ENCODE peak calls at places on chromosomes 1 and 21, in seven cellular contexts. D, L, A, I, O, R and T are unnamed samples.

GRCh38 chr1:108646661-108647269 is 14.1 kb downstream of the HENMT1 start:
- DNase-seq in D (peak), O (peak), A (no peak), R (no peak), L (peak), I (peak), T (peak)

GRCh38 chr1:1123581-1124507 is 8.0 kb upstream of the C1orf159 start:
- DNase-seq in L (no peak), O (no peak), R (no peak), A (no peak), I (no peak), D (no peak), T (no peak)

GRCh38 chr1:20533635-20534034 is 18.7 kb upstream of the FAM43B start:
- DNase-seq in D (no peak), O (no peak), R (no peak), I (no peak), L (no peak), A (no peak), T (no peak)

GRCh38 chr21:40788635-40789034 is 58.3 kb downstream of the DSCAM start:
- DNase-seq in O (no peak), R (no peak), L (no peak), I (no peak), A (no peak), D (no peak), T (no peak)

GRCh38 chr21:42063578-42064521 is 7.3 kb upstream of the UMODL1 start:
- DNase-seq in R (no peak), I (no peak), D (no peak), A (no peak), O (peak), L (no peak), T (no peak)

GRCh38 chr1:91650764-91651163 is 150.1 kb downstream of the CDC7 start:
- DNase-seq in I (no peak), L (no peak), O (no peak), R (no peak), A (peak), D (peak), T (peak)

GRCh38 chr1:167249702-167250101 is 29.0 kb downstream of the POU2F1 start:
- DNase-seq in O (no peak), D (no peak), R (no peak), L (no peak), A (no peak), I (no peak), T (no peak)

GRCh38 chr1:153192697-153193096 is 10.5 kb upstream of the LELP1 start:
- DNase-seq in R (no peak), A (no peak), D (no peak), I (no peak), L (no peak), O (no peak), T (no peak)

GRCh38 chr1:37452416-37452815 is 22.0 kb upstream of the ZC3H12A start:
- DNase-seq in I (no peak), D (no peak), L (no peak), R (no peak), O (no peak), A (no peak), T (no peak)

GRCh38 chr1:209484429-209484828 is 99.1 kb upstream of the CAMK1G start:
- DNase-seq in I (no peak), O (no peak), D (no peak), A (no peak), R (no peak), L (no peak), T (no peak)

GRCh38 chr1:90204780-90205179 is 209.9 kb downstream of the ZNF326 start:
- DNase-seq in D (no peak), O (no peak), R (no peak), L (no peak), A (no peak), I (no peak), T (no peak)

GRCh38 chr1:34460193-34460592 is 283.5 kb downstream of the C1orf94 start:
- DNase-seq in O (peak), R (peak), I (no peak), D (no peak), A (no peak), L (no peak), T (no peak)

GRCh38 chr1:24108334-24109165 is 3.4 kb downstream of the MYOM3 start:
- DNase-seq in D (peak), O (no peak), A (no peak), L (peak), I (no peak), R (no peak), T (no peak)

GRCh38 chr1:209880051-209880450 is 52.3 kb downstream of the UTP25 start:
- DNase-seq in I (no peak), D (no peak), L (no peak), O (no peak), A (no peak), R (no peak), T (no peak)

GRCh38 chr1:156852414-156852874 is 6.5 kb downstream of the INSRR start:
- DNase-seq in R (no peak), D (no peak), I (peak), O (no peak), L (no peak), A (peak), T (peak)

GRCh38 chr21:34261841-34262832 is 101.7 kb upstream of the KCNE2 start:
- DNase-seq in A (no peak), D (no peak), L (no peak), I (no peak), R (no peak), O (no peak), T (no peak)

GRCh38 chr1:224505454-224506093 is 71.0 kb upstream of the WDR26 start:
- DNase-seq in I (no peak), A (no peak), R (no peak), L (no peak), D (no peak), O (no peak), T (no peak)

GRCh38 chr1:16006552-16007485 is 2.8 kb downstream of the SRARP start:
- DNase-seq in I (no peak), R (no peak), L (no peak), D (no peak), A (no peak), O (no peak), T (no peak)

GRCh38 chr1:31400393-31400792 is 12.6 kb upstream of the SERINC2 start:
- DNase-seq in R (no peak), I (no peak), D (no peak), L (no peak), A (no peak), O (no peak), T (no peak)